ENCODE peak calls at places on chromosomes 1 and 21, in four cellular contexts. O, H, Z and M are unnamed samples.
A peak's percentile ranks its signal among the peaks of the same experiment; 100 is the strongest.

GRCh38 chr1:22910986-22911651 is 61.5 kb downstream of the LACTBL1 start:
- DNase-seq in O (no peak), H (no peak), Z (no peak), M (no peak)

GRCh38 chr1:104098837-104099236 is 349.1 kb downstream of the AMY1C start:
- DNase-seq in O (no peak), H (no peak), Z (no peak), M (peak; percentile 11)

GRCh38 chr21:15874610-15875009 is 144.8 kb downstream of the USP25 start:
- DNase-seq in Z (peak; percentile 41), H (no peak), O (no peak), M (no peak)

GRCh38 chr1:66335859-66336640 is 197.9 kb upstream of the SGIP1 start:
- DNase-seq in Z (peak; percentile 92), H (no peak), O (peak; percentile 61), M (peak; percentile 42)

GRCh38 chr1:188706742-188707141 is 1770.9 kb downstream of the BRINP3 start:
- DNase-seq in O (peak; percentile 4), Z (peak; percentile 85), H (no peak), M (no peak)

GRCh38 chr21:45990049-45990711 is 8.6 kb downstream of the COL6A1 start:
- DNase-seq in Z (no peak), H (no peak), O (no peak), M (no peak)

GRCh38 chr1:178122283-178122682 is 28.4 kb downstream of the RASAL2 start:
- DNase-seq in O (peak; percentile 42), H (no peak), Z (no peak), M (no peak)

GRCh38 chr21:16605588-16605987 is 875.8 kb downstream of the USP25 start:
- DNase-seq in H (no peak), O (no peak), Z (peak; percentile 5), M (peak; percentile 54)

GRCh38 chr1:207919523-207920210 is 8.7 kb upstream of the CD34 start:
- DNase-seq in H (no peak), Z (no peak), O (peak; percentile 56), M (no peak)
- H3K4me1 ChIP-seq in H (no peaks in the 10 kb centered on the region), Z (no peaks in the 10 kb centered on the region), O (no peaks in the 10 kb centered on the region), M (no peaks in the 10 kb centered on the region)

GRCh38 chr1:101239095-101240040 is 2.5 kb downstream of the S1PR1 start:
- DNase-seq in Z (no peak), H (no peak), O (no peak), M (no peak)

GRCh38 chr1:101238041-101238515 is 1.3 kb downstream of the S1PR1 start:
- DNase-seq in O (peak; percentile 50), H (no peak), Z (no peak), M (no peak)

GRCh38 chr1:101237229-101237837 is 514 bp downstream of the S1PR1 start:
- DNase-seq in O (peak; percentile 89), Z (peak; percentile 59), H (no peak), M (peak; percentile 31)

GRCh38 chr1:101240041-101240430 is 3.2 kb downstream of the S1PR1 start:
- DNase-seq in H (no peak), O (no peak), Z (no peak), M (no peak)

GRCh38 chr1:101238681-101239094 is 1.9 kb downstream of the S1PR1 start:
- DNase-seq in O (peak; percentile 97), H (peak; percentile 78), Z (peak; percentile 92), M (peak; percentile 91)
- H3K9ac ChIP-seq in O (peak overlapping the region; percentile 76), H (no peak overlapping the region), Z (peak overlapping the region; percentile 37), M (no peak overlapping the region)

GRCh38 chr1:2233997-2234761 is 6.1 kb downstream of the SKI start:
- DNase-seq in O (peak; percentile 98), Z (peak; percentile 96), H (no peak), M (no peak)
- H3K4me1 ChIP-seq in O (peaks cover 49% of the 10 kb centered on the region), Z (peaks cover 76% of the 10 kb centered on the region), H (peaks cover 31% of the 10 kb centered on the region), M (peaks cover 12% of the 10 kb centered on the region)

DNA sequence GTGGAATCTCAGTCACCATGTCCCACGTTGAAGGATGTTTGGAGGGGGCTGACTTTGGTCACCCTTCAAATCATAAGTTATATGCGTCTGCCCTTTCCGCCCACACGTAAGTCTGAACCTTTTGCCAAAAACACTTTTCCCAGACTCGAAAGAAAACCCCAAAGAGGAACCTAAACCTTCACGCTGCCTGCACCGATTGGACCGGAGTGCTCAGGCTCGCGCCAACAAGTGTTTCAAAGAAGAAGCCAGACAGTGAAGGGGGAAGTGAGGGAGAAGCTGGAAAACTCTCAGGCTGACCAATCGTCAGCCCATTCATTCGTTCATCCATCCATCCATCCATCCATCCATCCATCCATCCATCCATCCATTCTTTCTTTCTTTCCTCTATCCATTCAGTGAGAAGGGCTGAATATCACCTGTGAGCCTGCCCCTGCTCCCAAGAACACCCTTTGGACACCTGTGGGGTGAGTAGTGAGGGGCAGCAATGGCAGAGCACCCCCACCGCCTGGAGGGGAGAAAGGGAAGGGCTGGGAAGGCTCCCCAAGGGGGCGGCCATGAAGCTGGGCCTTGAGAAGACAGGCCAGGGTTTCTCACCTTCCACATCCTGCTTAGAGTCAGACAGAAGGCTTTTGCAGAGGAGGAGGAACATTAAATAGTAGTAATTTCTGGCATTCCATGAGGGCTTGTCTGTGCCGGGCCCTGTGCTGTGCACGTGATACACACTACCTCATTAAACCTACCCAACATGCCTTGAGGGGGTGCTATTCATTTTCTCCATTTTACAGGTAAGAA is 27.1 kb upstream of the RUNX3 start:
- DNase-seq in Z (no peak), O (no peak), H (no peak), M (no peak)
- H3K9ac ChIP-seq in Z (no peak overlapping the region), O (no peak overlapping the region), H (no peak overlapping the region), M (no peak overlapping the region)

DNA sequence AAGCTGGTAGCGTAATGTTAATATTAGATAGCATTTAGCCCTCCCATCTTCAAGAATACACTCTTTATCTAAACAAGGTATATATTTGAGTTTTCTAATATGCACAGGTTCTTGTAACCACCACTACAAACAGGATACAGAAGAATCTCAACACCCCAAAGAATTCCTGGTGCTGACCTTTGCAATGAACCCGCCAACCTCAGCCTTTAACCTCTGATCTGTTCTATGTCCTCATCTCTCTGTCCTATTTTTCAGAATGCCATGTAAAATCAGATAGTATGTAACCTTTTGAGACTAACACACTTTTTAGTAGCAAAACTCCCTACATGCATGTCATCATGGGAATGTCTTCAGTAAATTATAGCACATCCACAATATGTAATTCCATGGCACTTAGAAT is 71.1 kb downstream of the LRRC8C start:
- DNase-seq in O (no peak), H (no peak), Z (no peak), M (no peak)
- H3K4me1 ChIP-seq in O (no peaks in the 10 kb centered on the region), H (no peaks in the 10 kb centered on the region), Z (no peaks in the 10 kb centered on the region), M (no peaks in the 10 kb centered on the region)

GRCh38 chr1:240526321-240526720 is 85.6 kb downstream of the GREM2 start:
- DNase-seq in Z (no peak), H (no peak), O (no peak), M (no peak)

GRCh38 chr1:240524356-240525071 is 87.4 kb downstream of the GREM2 start:
- DNase-seq in O (peak; percentile 33), H (no peak), Z (no peak), M (no peak)

GRCh38 chr1:240517891-240518290 is 94.1 kb downstream of the GREM2 start:
- DNase-seq in O (no peak), H (no peak), Z (no peak), M (no peak)

DNA sequence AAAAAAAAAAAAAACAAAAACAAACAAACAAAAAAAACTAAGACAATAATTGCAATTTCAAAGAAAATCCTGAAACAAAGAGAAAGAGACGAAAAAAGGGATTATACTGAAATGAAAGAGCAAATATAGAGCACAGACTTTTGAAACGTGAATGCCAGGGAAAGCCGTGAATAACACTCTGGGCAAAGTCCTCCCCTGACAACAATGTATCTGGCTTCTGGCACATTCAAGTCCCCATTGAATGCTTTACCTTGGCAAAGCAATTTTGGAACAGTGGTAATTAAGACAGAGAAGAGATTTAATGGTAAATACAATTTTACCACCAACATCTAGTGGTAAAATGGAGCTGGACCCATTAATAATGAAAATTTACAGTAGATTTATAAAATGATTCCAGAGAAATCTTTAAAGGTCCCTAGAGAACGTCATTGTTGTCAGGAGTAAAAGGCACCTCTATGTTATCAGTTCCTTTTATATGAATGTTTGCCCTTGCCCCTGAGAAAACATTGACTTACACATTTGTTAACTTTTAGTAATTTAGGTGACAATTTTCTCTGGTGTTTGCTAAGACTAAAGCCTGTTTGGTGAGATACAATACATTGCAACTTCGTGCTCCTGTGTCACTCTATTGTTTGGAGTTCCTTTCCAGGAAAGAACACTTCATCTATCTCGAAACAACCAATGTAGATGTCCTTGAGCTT is 89.7 kb downstream of the GREM2 start:
- DNase-seq in H (no peak), Z (no peak), O (no peak), M (no peak)
- H3K9ac ChIP-seq in H (no peak overlapping the region), Z (no peak overlapping the region), O (no peak overlapping the region), M (no peak overlapping the region)